ENCODE peak calls at places on chromosomes 1 and 21, in nine cellular contexts. One of them, this sample, is unnamed. For H3K4me1, the result is how much of the 10 kb centered on the place peaks cover.

GRCh38 chr1:97334454-97334853 is 586.4 kb downstream of the DPYD start:
- DNase-seq in mesendoderm: no peak
- DNase-seq in left lung: no peak
- DNase-seq in tibial artery: no peak
- DNase-seq in GM23248: peak
- DNase-seq in mucosa of descending colon: no peak
- DNase-seq in right lobe of liver: no peak
- DNase-seq in OCI-LY7: no peak
- DNase-seq in left ventricle myocardium inferior: no peak
- DNase-seq in this sample: no peak

GRCh38 chr1:234500269-234500668 is 21.3 kb upstream of the TARBP1 start:
- DNase-seq in mesendoderm: no peak
- DNase-seq in left lung: no peak
- DNase-seq in tibial artery: no peak
- DNase-seq in GM23248: peak
- DNase-seq in mucosa of descending colon: no peak
- DNase-seq in right lobe of liver: no peak
- DNase-seq in OCI-LY7: no peak
- DNase-seq in left ventricle myocardium inferior: no peak
- DNase-seq in this sample: no peak

GRCh38 chr1:111990878-111991760 is 1.7 kb upstream of the KCND3 start:
- DNase-seq in mesendoderm: peak
- DNase-seq in left lung: peak
- DNase-seq in tibial artery: peak
- DNase-seq in GM23248: peak
- DNase-seq in mucosa of descending colon: peak
- DNase-seq in right lobe of liver: peak
- DNase-seq in OCI-LY7: peak
- DNase-seq in left ventricle myocardium inferior: peak
- DNase-seq in this sample: peak

GRCh38 chr21:37829043-37829442 is 87.2 kb downstream of the KCNJ6 start:
- DNase-seq in mesendoderm: no peak
- DNase-seq in left lung: no peak
- DNase-seq in tibial artery: no peak
- DNase-seq in GM23248: no peak
- DNase-seq in mucosa of descending colon: peak
- DNase-seq in right lobe of liver: peak
- DNase-seq in OCI-LY7: no peak
- DNase-seq in left ventricle myocardium inferior: no peak
- DNase-seq in this sample: no peak

GRCh38 chr1:228152918-228153258 is 3.2 kb downstream of the GJC2 start:
- DNase-seq in mesendoderm: no peak
- DNase-seq in left lung: no peak
- DNase-seq in tibial artery: peak
- DNase-seq in GM23248: no peak
- DNase-seq in mucosa of descending colon: no peak
- DNase-seq in right lobe of liver: no peak
- DNase-seq in OCI-LY7: no peak
- DNase-seq in left ventricle myocardium inferior: peak
- DNase-seq in this sample: no peak

GRCh38 chr1:151475175-151475574 is 15.9 kb upstream of the POGZ start:
- DNase-seq in mesendoderm: no peak
- DNase-seq in left lung: no peak
- DNase-seq in tibial artery: no peak
- DNase-seq in GM23248: no peak
- DNase-seq in mucosa of descending colon: no peak
- DNase-seq in right lobe of liver: no peak
- DNase-seq in OCI-LY7: peak
- DNase-seq in left ventricle myocardium inferior: no peak
- DNase-seq in this sample: no peak

GRCh38 chr1:24216254-24216653 is 29.2 kb upstream of the IFNLR1 start:
- DNase-seq in mesendoderm: no peak
- DNase-seq in left lung: no peak
- DNase-seq in tibial artery: no peak
- DNase-seq in GM23248: no peak
- DNase-seq in mucosa of descending colon: no peak
- DNase-seq in right lobe of liver: no peak
- DNase-seq in OCI-LY7: no peak
- DNase-seq in left ventricle myocardium inferior: no peak
- DNase-seq in this sample: no peak

GRCh38 chr1:25361901-25362300 is 23.8 kb downstream of the TMEM50A start:
- DNase-seq in mesendoderm: no peak
- DNase-seq in left lung: no peak
- DNase-seq in tibial artery: no peak
- DNase-seq in GM23248: no peak
- DNase-seq in mucosa of descending colon: no peak
- DNase-seq in right lobe of liver: no peak
- DNase-seq in OCI-LY7: no peak
- DNase-seq in left ventricle myocardium inferior: no peak
- DNase-seq in this sample: no peak

GRCh38 chr1:243311809-243312208 is 56.0 kb downstream of the SDCCAG8 start:
- DNase-seq in mesendoderm: no peak
- DNase-seq in left lung: no peak
- DNase-seq in tibial artery: no peak
- DNase-seq in GM23248: no peak
- DNase-seq in mucosa of descending colon: no peak
- DNase-seq in right lobe of liver: no peak
- DNase-seq in OCI-LY7: no peak
- DNase-seq in left ventricle myocardium inferior: no peak
- DNase-seq in this sample: no peak

GRCh38 chr1:225880210-225880584 is 2.0 kb downstream of the TMEM63A start:
- DNase-seq in mesendoderm: no peak
- DNase-seq in left lung: no peak
- DNase-seq in tibial artery: no peak
- DNase-seq in GM23248: no peak
- DNase-seq in mucosa of descending colon: peak
- DNase-seq in right lobe of liver: no peak
- DNase-seq in OCI-LY7: no peak
- DNase-seq in left ventricle myocardium inferior: peak
- DNase-seq in this sample: no peak

GRCh38 chr1:159921700-159922498 is 3.4 kb downstream of the TAGLN2 start:
- DNase-seq in mesendoderm: no peak
- DNase-seq in left lung: peak
- DNase-seq in tibial artery: no peak
- DNase-seq in GM23248: peak
- DNase-seq in mucosa of descending colon: no peak
- DNase-seq in right lobe of liver: peak
- DNase-seq in OCI-LY7: no peak
- DNase-seq in left ventricle myocardium inferior: no peak
- DNase-seq in this sample: no peak

GRCh38 chr1:31587720-31588423 is 11.6 kb downstream of the TINAGL1 start:
- DNase-seq in mesendoderm: peak
- DNase-seq in left lung: peak
- DNase-seq in tibial artery: peak
- DNase-seq in GM23248: peak
- DNase-seq in mucosa of descending colon: peak
- DNase-seq in right lobe of liver: peak
- DNase-seq in OCI-LY7: peak
- DNase-seq in left ventricle myocardium inferior: peak
- DNase-seq in this sample: peak

GRCh38 chr1:48048980-48049379 is 51.8 kb upstream of the TRABD2B start:
- DNase-seq in mesendoderm: no peak
- DNase-seq in left lung: no peak
- DNase-seq in tibial artery: no peak
- DNase-seq in GM23248: no peak
- DNase-seq in mucosa of descending colon: no peak
- DNase-seq in right lobe of liver: no peak
- DNase-seq in OCI-LY7: no peak
- DNase-seq in left ventricle myocardium inferior: no peak
- DNase-seq in this sample: no peak

GRCh38 chr1:86430376-86430775 is 6.4 kb downstream of the CLCA2 start:
- DNase-seq in mesendoderm: no peak
- DNase-seq in left lung: no peak
- DNase-seq in tibial artery: no peak
- DNase-seq in GM23248: peak
- DNase-seq in mucosa of descending colon: no peak
- DNase-seq in right lobe of liver: no peak
- DNase-seq in OCI-LY7: no peak
- DNase-seq in left ventricle myocardium inferior: no peak
- DNase-seq in this sample: no peak

GRCh38 chr1:57520743-57521142 is 96.9 kb upstream of the DAB1 start:
- DNase-seq in mesendoderm: peak
- DNase-seq in left lung: no peak
- DNase-seq in tibial artery: no peak
- DNase-seq in GM23248: no peak
- DNase-seq in mucosa of descending colon: no peak
- DNase-seq in right lobe of liver: no peak
- DNase-seq in OCI-LY7: no peak
- DNase-seq in left ventricle myocardium inferior: no peak
- DNase-seq in this sample: no peak

GRCh38 chr1:98196012-98196411 is 275.2 kb upstream of the DPYD start:
- DNase-seq in mesendoderm: no peak
- DNase-seq in left lung: no peak
- DNase-seq in tibial artery: no peak
- DNase-seq in GM23248: peak
- DNase-seq in mucosa of descending colon: no peak
- DNase-seq in right lobe of liver: no peak
- DNase-seq in OCI-LY7: no peak
- DNase-seq in left ventricle myocardium inferior: no peak
- DNase-seq in this sample: no peak

GRCh38 chr1:88650676-88651418 is 33.2 kb upstream of the PKN2 start:
- DNase-seq in mesendoderm: peak
- DNase-seq in left lung: no peak
- DNase-seq in tibial artery: no peak
- DNase-seq in GM23248: peak
- DNase-seq in mucosa of descending colon: no peak
- DNase-seq in right lobe of liver: no peak
- DNase-seq in OCI-LY7: no peak
- DNase-seq in left ventricle myocardium inferior: no peak
- DNase-seq in this sample: no peak

GRCh38 chr21:44298301-44298700 is 1.6 kb upstream of the PFKL start:
- DNase-seq in mesendoderm: no peak
- DNase-seq in left lung: no peak
- DNase-seq in tibial artery: no peak
- DNase-seq in GM23248: peak
- DNase-seq in mucosa of descending colon: no peak
- DNase-seq in right lobe of liver: no peak
- DNase-seq in OCI-LY7: peak
- DNase-seq in left ventricle myocardium inferior: no peak
- DNase-seq in this sample: no peak
- H3K4me1 ChIP-seq in mesendoderm: under half
- H3K4me1 ChIP-seq in left lung: under half
- H3K4me1 ChIP-seq in tibial artery: under half
- H3K4me1 ChIP-seq in GM23248: under half
- H3K4me1 ChIP-seq in mucosa of descending colon: under half
- H3K4me1 ChIP-seq in right lobe of liver: under half
- H3K4me1 ChIP-seq in OCI-LY7: half or more
- H3K4me1 ChIP-seq in left ventricle myocardium inferior: half or more
- H3K4me1 ChIP-seq in this sample: under half

GRCh38 chr1:9631613-9632012 is 19.9 kb upstream of the PIK3CD start:
- DNase-seq in mesendoderm: no peak
- DNase-seq in left lung: no peak
- DNase-seq in tibial artery: no peak
- DNase-seq in GM23248: no peak
- DNase-seq in mucosa of descending colon: no peak
- DNase-seq in right lobe of liver: no peak
- DNase-seq in OCI-LY7: no peak
- DNase-seq in left ventricle myocardium inferior: no peak
- DNase-seq in this sample: no peak
- H3K4me1 ChIP-seq in mesendoderm: under half
- H3K4me1 ChIP-seq in left lung: under half
- H3K4me1 ChIP-seq in tibial artery: under half
- H3K4me1 ChIP-seq in GM23248: under half
- H3K4me1 ChIP-seq in mucosa of descending colon: under half
- H3K4me1 ChIP-seq in right lobe of liver: under half
- H3K4me1 ChIP-seq in OCI-LY7: under half
- H3K4me1 ChIP-seq in left ventricle myocardium inferior: under half
- H3K4me1 ChIP-seq in this sample: under half

GRCh38 chr1:204091787-204092312 is 18.9 kb downstream of the SOX13 start:
- DNase-seq in mesendoderm: no peak
- DNase-seq in left lung: no peak
- DNase-seq in tibial artery: no peak
- DNase-seq in GM23248: no peak
- DNase-seq in mucosa of descending colon: no peak
- DNase-seq in right lobe of liver: no peak
- DNase-seq in OCI-LY7: no peak
- DNase-seq in left ventricle myocardium inferior: no peak
- DNase-seq in this sample: no peak
- H3K4me1 ChIP-seq in mesendoderm: under half
- H3K4me1 ChIP-seq in left lung: under half
- H3K4me1 ChIP-seq in tibial artery: half or more
- H3K4me1 ChIP-seq in GM23248: under half
- H3K4me1 ChIP-seq in mucosa of descending colon: half or more
- H3K4me1 ChIP-seq in right lobe of liver: under half
- H3K4me1 ChIP-seq in OCI-LY7: under half
- H3K4me1 ChIP-seq in left ventricle myocardium inferior: half or more
- H3K4me1 ChIP-seq in this sample: half or more

DNA sequence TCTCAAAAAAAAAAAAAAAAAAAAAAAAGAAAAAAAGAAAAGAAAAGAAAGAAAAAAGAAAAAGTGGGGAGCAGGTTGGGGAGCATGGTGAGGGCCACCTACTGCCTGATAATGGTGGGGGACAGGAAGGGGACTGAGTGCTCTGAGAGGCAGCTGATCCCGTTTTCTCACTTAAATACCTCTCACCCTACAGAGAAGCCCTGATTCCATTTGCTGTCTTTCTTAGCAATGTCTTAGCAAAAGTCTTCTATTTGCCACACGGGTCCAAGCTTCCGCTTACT is 692 bp upstream of the H6PD start:
- DNase-seq in mesendoderm: no peak
- DNase-seq in left lung: no peak
- DNase-seq in tibial artery: no peak
- DNase-seq in GM23248: no peak
- DNase-seq in mucosa of descending colon: no peak
- DNase-seq in right lobe of liver: no peak
- DNase-seq in OCI-LY7: no peak
- DNase-seq in left ventricle myocardium inferior: no peak
- DNase-seq in this sample: no peak
- H3K4me1 ChIP-seq in mesendoderm: under half
- H3K4me1 ChIP-seq in left lung: under half
- H3K4me1 ChIP-seq in tibial artery: under half
- H3K4me1 ChIP-seq in GM23248: under half
- H3K4me1 ChIP-seq in mucosa of descending colon: under half
- H3K4me1 ChIP-seq in right lobe of liver: under half
- H3K4me1 ChIP-seq in OCI-LY7: under half
- H3K4me1 ChIP-seq in left ventricle myocardium inferior: half or more
- H3K4me1 ChIP-seq in this sample: half or more

This sample was measured in psoas muscle.